ENCODE peak calls at places on chromosomes 11 and 22, in six cellular contexts. S, D, A, U, M and B are unnamed samples.

GRCh38 chr11:36702330-36703054 is 104.5 kb upstream of the RAG2 start:
- DNase-seq in S (peak), D (peak), A (peak), U (peak), M (peak), B (peak)

GRCh38 chr22:27331526-27332281 is 469.9 kb downstream of the MN1 start:
- DNase-seq in S (peak), D (no peak), A (peak), U (peak), M (peak), B (no peak)

GRCh38 chr11:118820412-118821357 is 29.7 kb upstream of the DDX6 start:
- DNase-seq in S (peak), D (no peak), A (peak), U (peak), M (peak), B (no peak)

GRCh38 chr11:111922803-111923202 is 4.1 kb downstream of the C11orf52 start:
- DNase-seq in S (peak), D (no peak), A (peak), U (no peak), M (peak), B (peak)

GRCh38 chr11:89612111-89612510 is 98.0 kb upstream of the TRIM77 start:
- DNase-seq in S (no peak), D (no peak), A (no peak), U (no peak), M (no peak), B (no peak)

GRCh38 chr22:25375683-25376082 is 156.2 kb downstream of the CRYBB2 start:
- DNase-seq in S (no peak), D (no peak), A (no peak), U (no peak), M (no peak), B (no peak)

GRCh38 chr11:69196322-69197169 is 40.8 kb downstream of the SMIM38 start:
- DNase-seq in S (no peak), D (no peak), A (no peak), U (no peak), M (no peak), B (no peak)

GRCh38 chr11:17414317-17414737 is 25.9 kb upstream of the KCNJ11 start:
- DNase-seq in S (no peak), D (no peak), A (no peak), U (no peak), M (no peak), B (no peak)

GRCh38 chr11:72378704-72379383 is 55.5 kb downstream of the CLPB start:
- DNase-seq in S (peak), D (no peak), A (peak), U (peak), M (no peak), B (no peak)

GRCh38 chr11:45730014-45730413 is 64.6 kb upstream of the CHST1 start:
- DNase-seq in S (no peak), D (no peak), A (no peak), U (no peak), M (no peak), B (no peak)

GRCh38 chr11:77999446-77999845 is 5.0 kb upstream of the INTS4 start:
- DNase-seq in S (no peak), D (no peak), A (no peak), U (no peak), M (no peak), B (no peak)

GRCh38 chr11:3340025-3340424 is 38.9 kb downstream of the ZNF195 start:
- DNase-seq in S (peak), D (peak), A (peak), U (no peak), M (peak), B (peak)

GRCh38 chr22:31872209-31872608 is 72.1 kb upstream of the YWHAH start:
- DNase-seq in S (no peak), D (peak), A (no peak), U (no peak), M (no peak), B (no peak)

GRCh38 chr11:60563553-60564235 is 48.5 kb downstream of the MS4A13 start:
- DNase-seq in S (no peak), D (no peak), A (peak), U (no peak), M (peak), B (peak)

GRCh38 chr22:47237890-47238480 is 475.5 kb downstream of the TBC1D22A start:
- DNase-seq in S (no peak), D (no peak), A (no peak), U (no peak), M (no peak), B (no peak)

GRCh38 chr11:57251491-57252104 is 14.5 kb upstream of the APLNR start:
- DNase-seq in S (no peak), D (no peak), A (peak), U (no peak), M (peak), B (no peak)

GRCh38 chr22:50184004-50184461 is 1.7 kb upstream of the TRABD start:
- DNase-seq in S (peak), D (no peak), A (peak), U (no peak), M (peak), B (no peak)

GRCh38 chr11:96098511-96099241 is 174.8 kb upstream of the MTMR2 start:
- DNase-seq in S (no peak), D (peak), A (peak), U (no peak), M (peak), B (peak)

GRCh38 chr22:40036591-40037225 is 42.0 kb downstream of the FAM83F start:
- DNase-seq in S (peak), D (peak), A (peak), U (peak), M (peak), B (peak)

GRCh38 chr22:31567702-31568101 is 71.4 kb downstream of the SFI1 start:
- DNase-seq in S (no peak), D (no peak), A (no peak), U (no peak), M (no peak), B (no peak)

GRCh38 chr22:41603873-41604332 is 14.3 kb upstream of the PMM1 start:
- DNase-seq in S (no peak), D (peak), A (no peak), U (no peak), M (no peak), B (no peak)

GRCh38 chr11:28760676-28761390 is 652.6 kb downstream of the METTL15 start:
- DNase-seq in S (no peak), D (peak), A (peak), U (no peak), M (peak), B (no peak)

GRCh38 chr11:10305964-10306918 is 1.4 kb downstream of the ADM start:
- DNase-seq in S (no peak), D (no peak), A (peak), U (no peak), M (peak), B (no peak)

GRCh38 chr11:126840201-126840886 is 160.2 kb downstream of the KIRREL3 start:
- DNase-seq in S (no peak), D (no peak), A (peak), U (no peak), M (no peak), B (no peak)

GRCh38 chr22:28435271-28435825 is 244.3 kb downstream of the TTC28 start:
- DNase-seq in S (no peak), D (no peak), A (no peak), U (no peak), M (peak), B (no peak)

GRCh38 chr22:44025171-44026065 is 1.3 kb downstream of the PARVB start:
- DNase-seq in S (no peak), D (peak), A (no peak), U (no peak), M (no peak), B (no peak)